ENCODE peak calls at places on chromosomes 1 and 21, in nine cellular contexts. One of them, this sample, is unnamed.
A peak's percentile ranks its signal among the peaks of the same experiment; 100 is the strongest.

GRCh38 chr1:103497404-103497803 is 28.1 kb upstream of the RNPC3 start:
- DNase-seq in MM.1S: no peak
- DNase-seq in AG10803: no peak
- DNase-seq in BJ: no peak
- DNase-seq in thyroid gland: no peak
- DNase-seq in body of pancreas: no peak
- DNase-seq in left ventricle myocardium inferior: no peak
- DNase-seq in neural progenitor cell: no peak
- DNase-seq in left lung: no peak
- DNase-seq in this sample: no peak

GRCh38 chr1:225849905-225850304 is 32.3 kb downstream of the TMEM63A start:
- DNase-seq in thyroid gland: peak; percentile 33
- DNase-seq in left lung: no peak
- DNase-seq in neural progenitor cell: no peak
- DNase-seq in BJ: no peak
- DNase-seq in MM.1S: no peak
- DNase-seq in body of pancreas: no peak
- DNase-seq in left ventricle myocardium inferior: no peak
- DNase-seq in AG10803: no peak
- DNase-seq in this sample: no peak

GRCh38 chr1:42679364-42679983 is 2.7 kb upstream of the YBX1 start:
- DNase-seq in body of pancreas: no peak
- DNase-seq in MM.1S: no peak
- DNase-seq in left ventricle myocardium inferior: no peak
- DNase-seq in BJ: no peak
- DNase-seq in left lung: no peak
- DNase-seq in thyroid gland: no peak
- DNase-seq in neural progenitor cell: no peak
- DNase-seq in AG10803: peak; percentile 88
- DNase-seq in this sample: no peak

GRCh38 chr1:82934069-82934468 is 1064.9 kb downstream of the TTLL7 start:
- DNase-seq in MM.1S: no peak
- DNase-seq in left ventricle myocardium inferior: no peak
- DNase-seq in AG10803: no peak
- DNase-seq in neural progenitor cell: no peak
- DNase-seq in left lung: no peak
- DNase-seq in BJ: no peak
- DNase-seq in thyroid gland: peak; percentile 75
- DNase-seq in body of pancreas: no peak
- DNase-seq in this sample: no peak

GRCh38 chr1:171251741-171252300 is 3.5 kb downstream of the FMO1 start:
- DNase-seq in AG10803: no peak
- DNase-seq in MM.1S: peak; percentile 79
- DNase-seq in left ventricle myocardium inferior: peak; percentile 36
- DNase-seq in body of pancreas: peak; percentile 22
- DNase-seq in BJ: no peak
- DNase-seq in thyroid gland: no peak
- DNase-seq in left lung: peak; percentile 37
- DNase-seq in neural progenitor cell: peak; percentile 73
- DNase-seq in this sample: no peak

GRCh38 chr21:20661221-20661620 is 337.0 kb upstream of the NCAM2 start:
- DNase-seq in left lung: no peak
- DNase-seq in AG10803: no peak
- DNase-seq in MM.1S: no peak
- DNase-seq in body of pancreas: no peak
- DNase-seq in thyroid gland: no peak
- DNase-seq in neural progenitor cell: peak; percentile 22
- DNase-seq in BJ: no peak
- DNase-seq in left ventricle myocardium inferior: no peak
- DNase-seq in this sample: no peak

GRCh38 chr1:19828546-19828945 is 13.5 kb upstream of the RNF186 start:
- DNase-seq in neural progenitor cell: no peak
- DNase-seq in body of pancreas: no peak
- DNase-seq in left lung: no peak
- DNase-seq in thyroid gland: no peak
- DNase-seq in MM.1S: no peak
- DNase-seq in AG10803: no peak
- DNase-seq in BJ: no peak
- DNase-seq in left ventricle myocardium inferior: no peak
- DNase-seq in this sample: no peak

GRCh38 chr1:56577859-56578663 is 1.3 kb downstream of the PLPP3 start:
- DNase-seq in BJ: no peak
- DNase-seq in left lung: peak; percentile 73
- DNase-seq in left ventricle myocardium inferior: peak; percentile 46
- DNase-seq in neural progenitor cell: peak; percentile 75
- DNase-seq in body of pancreas: peak; percentile 78
- DNase-seq in AG10803: peak; percentile 34
- DNase-seq in thyroid gland: peak; percentile 40
- DNase-seq in MM.1S: peak; percentile 22
- DNase-seq in this sample: peak; percentile 39

GRCh38 chr21:17889171-17889570 is 70.0 kb upstream of the C21orf91 start:
- DNase-seq in left ventricle myocardium inferior: no peak
- DNase-seq in BJ: no peak
- DNase-seq in thyroid gland: no peak
- DNase-seq in AG10803: no peak
- DNase-seq in body of pancreas: no peak
- DNase-seq in left lung: no peak
- DNase-seq in MM.1S: no peak
- DNase-seq in neural progenitor cell: no peak
- DNase-seq in this sample: no peak

DNA sequence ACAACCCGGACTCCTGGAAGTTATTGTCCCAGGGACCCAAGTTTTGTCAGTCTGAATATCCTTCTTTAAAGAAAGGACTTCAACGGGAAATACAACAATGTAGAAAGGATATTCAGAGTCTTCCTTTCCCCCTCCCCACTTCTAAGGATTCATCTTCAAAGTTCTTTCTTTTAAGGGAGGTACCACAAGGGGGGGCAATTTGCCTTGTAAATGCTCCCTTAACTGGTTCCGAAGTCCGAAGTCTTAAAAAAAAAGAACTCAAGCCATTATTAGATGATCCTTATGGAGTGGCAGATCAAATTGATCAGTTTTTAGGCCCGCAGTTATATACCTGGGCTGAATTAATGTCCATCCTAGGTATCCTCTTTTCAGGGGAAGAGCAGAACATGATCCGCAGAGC is 47.0 kb downstream of the SERINC2 start:
- DNase-seq in left ventricle myocardium inferior: no peak
- DNase-seq in body of pancreas: no peak
- DNase-seq in MM.1S: no peak
- DNase-seq in AG10803: peak; percentile 24
- DNase-seq in left lung: no peak
- DNase-seq in neural progenitor cell: peak; percentile 68
- DNase-seq in thyroid gland: no peak
- DNase-seq in BJ: no peak
- DNase-seq in this sample: no peak
- TF ChIP-seq CTCF in left ventricle myocardium inferior: no peak
- TF ChIP-seq CTCF in body of pancreas: no peak
- TF ChIP-seq CTCF in MM.1S: peak; percentile 49
- TF ChIP-seq CTCF in AG10803: peak; percentile 35
- TF ChIP-seq CTCF in left lung: no peak
- TF ChIP-seq CTCF in neural progenitor cell: peak; percentile 66
- TF ChIP-seq CTCF in thyroid gland: peak; percentile 7
- TF ChIP-seq CTCF in BJ: peak; percentile 20
- TF ChIP-seq CTCF in this sample: peak; percentile 24

GRCh38 chr1:62686822-62687221 is 1.4 kb downstream of the DOCK7 start:
- DNase-seq in AG10803: no peak
- DNase-seq in left lung: no peak
- DNase-seq in neural progenitor cell: no peak
- DNase-seq in body of pancreas: no peak
- DNase-seq in BJ: no peak
- DNase-seq in left ventricle myocardium inferior: no peak
- DNase-seq in MM.1S: no peak
- DNase-seq in thyroid gland: no peak
- DNase-seq in this sample: no peak
- H3K4me3 ChIP-seq in AG10803: peak overlapping the region; percentile 82
- H3K4me3 ChIP-seq in left lung: peak overlapping the region; percentile 84
- H3K4me3 ChIP-seq in neural progenitor cell: peak overlapping the region; percentile 73
- H3K4me3 ChIP-seq in body of pancreas: no peak overlapping the region
- H3K4me3 ChIP-seq in BJ: peak overlapping the region; percentile 75
- H3K4me3 ChIP-seq in left ventricle myocardium inferior: peak overlapping the region; percentile 94
- H3K4me3 ChIP-seq in MM.1S: peak overlapping the region; percentile 93
- H3K4me3 ChIP-seq in thyroid gland: no peak overlapping the region
- H3K4me3 ChIP-seq in this sample: peak overlapping the region; percentile 88

GRCh38 chr1:51218570-51218969 is 17.5 kb upstream of the RNF11 start:
- DNase-seq in MM.1S: no peak
- DNase-seq in neural progenitor cell: no peak
- DNase-seq in AG10803: no peak
- DNase-seq in body of pancreas: no peak
- DNase-seq in left ventricle myocardium inferior: no peak
- DNase-seq in BJ: no peak
- DNase-seq in left lung: no peak
- DNase-seq in thyroid gland: no peak
- DNase-seq in this sample: no peak
- TF ChIP-seq CTCF in MM.1S: no peak
- TF ChIP-seq CTCF in neural progenitor cell: peak; percentile 3
- TF ChIP-seq CTCF in AG10803: no peak
- TF ChIP-seq CTCF in body of pancreas: no peak
- TF ChIP-seq CTCF in left ventricle myocardium inferior: no peak
- TF ChIP-seq CTCF in BJ: no peak
- TF ChIP-seq CTCF in left lung: no peak
- TF ChIP-seq CTCF in thyroid gland: no peak
- TF ChIP-seq CTCF in this sample: no peak

DNA sequence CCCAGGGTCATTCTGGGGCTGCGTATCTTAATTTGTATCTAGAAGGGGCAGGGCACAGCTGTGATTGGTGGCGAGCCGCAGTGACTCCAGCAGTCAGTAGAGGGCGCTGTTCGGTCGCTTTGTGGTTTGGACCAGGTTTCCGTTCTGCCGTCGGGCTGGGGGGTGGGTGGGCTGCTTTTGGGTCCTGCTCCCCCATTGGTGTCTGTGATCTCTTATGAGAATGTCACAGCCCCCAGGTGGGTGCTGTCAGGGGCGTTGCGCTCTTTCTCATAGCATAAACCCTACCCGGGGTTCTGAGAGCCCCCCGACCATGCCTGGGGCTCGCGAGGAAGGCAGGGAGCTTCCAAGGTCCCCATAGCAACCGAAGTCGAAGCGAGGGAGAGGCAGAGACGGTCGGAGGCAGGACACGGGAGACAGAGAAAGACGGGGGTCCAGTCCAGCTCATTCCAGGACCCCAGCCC is 5.4 kb downstream of the TFF3 start:
- DNase-seq in neural progenitor cell: peak; percentile 79
- DNase-seq in left ventricle myocardium inferior: peak; percentile 43
- DNase-seq in AG10803: no peak
- DNase-seq in body of pancreas: peak; percentile 56
- DNase-seq in BJ: no peak
- DNase-seq in MM.1S: peak; percentile 60
- DNase-seq in left lung: peak; percentile 56
- DNase-seq in thyroid gland: peak; percentile 79
- DNase-seq in this sample: no peak
- H3K4me3 ChIP-seq in neural progenitor cell: peak overlapping the region; percentile 47
- H3K4me3 ChIP-seq in left ventricle myocardium inferior: no peak overlapping the region
- H3K4me3 ChIP-seq in AG10803: no peak overlapping the region
- H3K4me3 ChIP-seq in body of pancreas: no peak overlapping the region
- H3K4me3 ChIP-seq in BJ: no peak overlapping the region
- H3K4me3 ChIP-seq in MM.1S: no peak overlapping the region
- H3K4me3 ChIP-seq in left lung: no peak overlapping the region
- H3K4me3 ChIP-seq in thyroid gland: no peak overlapping the region
- H3K4me3 ChIP-seq in this sample: no peak overlapping the region